ENCODE peak calls at places on chromosomes 7 and 10, in eight cellular contexts. H, T, V, Y, F, U, X and Q are unnamed samples.

GRCh38 chr7:85186521-85187241 is at the start of gene SEMA3D:
- DNase-seq in Y (peak), U (no peak), T (peak), V (peak), F (peak), X (peak), H (peak), Q (peak)

GRCh38 chr7:19522486-19522885 is 186.4 kb downstream of the POLR1F start:
- DNase-seq in V (no peak), Y (peak), T (peak), H (no peak), X (peak), F (no peak), U (no peak), Q (no peak)

GRCh38 chr7:11690395-11690794 is 141.6 kb downstream of the THSD7A start:
- DNase-seq in Y (no peak), T (no peak), H (no peak), X (no peak), F (no peak), U (no peak), V (no peak), Q (no peak)

GRCh38 chr10:28087675-28088351 is 88.9 kb upstream of the ODAD2 start:
- DNase-seq in V (no peak), F (no peak), U (no peak), T (peak), Y (peak), H (no peak), X (peak), Q (no peak)

GRCh38 chr10:48442090-48442808 is 135.8 kb downstream of the MAPK8 start:
- DNase-seq in Y (no peak), U (no peak), H (no peak), T (no peak), X (no peak), F (no peak), V (no peak), Q (no peak)

GRCh38 chr10:132382231-132382922 is 14.6 kb upstream of the PWWP2B start:
- DNase-seq in U (no peak), H (peak), X (no peak), V (no peak), Y (no peak), F (no peak), T (peak), Q (no peak)

GRCh38 chr7:13848576-13849527 is 140.6 kb downstream of the ETV1 start:
- DNase-seq in X (peak), F (no peak), T (peak), V (no peak), H (no peak), U (no peak), Y (no peak), Q (no peak)

GRCh38 chr7:142787783-142788182 is 17.0 kb downstream of the PRSS2 start:
- DNase-seq in Y (no peak), V (no peak), F (no peak), H (no peak), T (no peak), X (no peak), U (no peak), Q (no peak)

GRCh38 chr7:99000904-99001442 is 122.6 kb downstream of the TRRAP start:
- DNase-seq in X (no peak), H (no peak), U (peak), Y (no peak), T (no peak), F (no peak), V (no peak), Q (peak)

GRCh38 chr10:84805149-84805548 is 476.8 kb downstream of the CCSER2 start:
- DNase-seq in V (no peak), X (no peak), F (no peak), T (no peak), U (no peak), H (no peak), Y (no peak), Q (no peak)

GRCh38 chr7:30166841-30167235 is 32.1 kb downstream of the MTURN start:
- DNase-seq in X (no peak), Y (no peak), H (no peak), U (no peak), V (no peak), T (no peak), F (no peak), Q (no peak)

GRCh38 chr7:30164567-30164966 is 29.8 kb downstream of the MTURN start:
- DNase-seq in V (peak), X (peak), Y (peak), H (no peak), T (peak), F (no peak), U (peak), Q (no peak)

GRCh38 chr7:30165590-30165989 is 30.8 kb downstream of the MTURN start:
- DNase-seq in Y (no peak), U (no peak), H (no peak), X (no peak), F (no peak), V (no peak), T (no peak), Q (no peak)

GRCh38 chr7:30168800-30169584 is 34.2 kb downstream of the MTURN start:
- DNase-seq in H (no peak), U (peak), T (peak), Y (peak), X (peak), V (no peak), F (no peak), Q (no peak)

DNA sequence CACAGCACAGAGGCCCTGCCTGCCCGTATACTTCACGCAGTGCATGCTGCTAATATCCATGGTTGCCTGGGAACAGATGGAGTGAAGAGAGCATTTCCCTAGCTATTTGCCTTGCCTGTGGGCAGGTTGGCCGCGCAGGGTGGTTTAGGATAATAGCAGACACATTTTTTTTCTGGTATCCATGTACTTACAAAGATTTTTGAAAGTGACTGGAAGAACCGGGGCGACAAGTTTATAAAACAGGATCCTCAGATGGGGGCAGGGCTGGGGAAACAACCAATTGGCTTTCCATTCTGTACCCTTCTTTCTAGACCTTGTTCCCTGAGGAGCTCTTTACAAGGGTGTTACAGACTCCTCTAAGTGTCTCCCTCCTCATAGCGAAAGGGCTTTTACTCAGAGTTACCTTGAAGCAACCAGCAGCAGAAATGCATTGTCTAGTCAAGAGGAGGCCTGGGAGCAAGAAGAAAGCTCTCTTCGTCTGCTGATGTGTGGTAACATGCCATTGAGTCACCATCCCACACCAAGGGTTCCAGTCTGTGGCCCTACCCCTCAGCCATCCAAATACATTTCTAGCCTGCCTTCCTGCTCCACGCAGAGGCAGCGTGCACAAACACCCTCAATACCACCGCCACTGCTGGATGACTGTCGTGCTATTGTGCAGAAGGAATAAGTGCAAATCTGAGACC is 31.5 kb downstream of the MTURN start:
- DNase-seq in H (no peak), T (no peak), V (no peak), U (no peak), F (no peak), Y (no peak), X (no peak), Q (no peak)
- TF ChIP-seq CTCF in H (no peak), T (no peak), V (no peak), U (no peak), F (no peak), Y (no peak), X (no peak), Q (no peak)

DNA sequence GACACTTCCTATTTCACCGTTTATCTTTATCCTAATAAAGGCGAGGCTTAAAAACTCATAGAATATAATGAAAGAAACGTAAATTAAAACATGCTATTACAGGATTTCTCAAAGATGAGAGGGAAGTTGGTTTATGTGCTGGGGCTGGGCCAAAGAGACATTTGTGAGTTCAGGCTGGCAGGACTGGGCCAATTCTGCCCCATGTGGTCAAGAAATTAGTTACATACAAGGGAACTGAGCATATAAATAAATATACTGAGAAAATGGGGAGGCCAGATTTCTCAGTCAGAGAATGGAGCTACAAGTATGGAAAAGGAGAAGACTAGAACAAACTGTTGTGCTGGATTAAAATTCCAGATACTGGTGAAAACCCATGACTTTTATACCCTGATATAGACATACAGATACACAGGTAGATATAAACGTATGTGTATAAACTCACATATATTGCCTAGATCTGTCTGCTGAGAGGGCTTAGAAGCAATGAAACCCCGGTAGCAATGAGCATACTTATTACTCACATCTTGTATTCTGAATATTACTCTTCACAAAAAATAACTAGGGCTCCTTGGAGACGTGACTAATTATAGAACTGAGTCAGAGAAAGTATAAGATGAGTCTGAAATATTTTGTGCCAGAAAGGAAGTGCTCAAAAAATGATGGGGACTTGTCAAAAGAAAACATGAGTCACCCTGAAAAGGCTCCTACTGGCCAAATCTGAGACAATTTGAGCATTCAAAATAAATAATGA is 155.7 kb upstream of the FGFR2 start:
- DNase-seq in U (no peak), V (peak), Y (peak), H (no peak), X (peak), T (peak), F (no peak), Q (no peak)
- TF ChIP-seq CTCF in U (peak), V (no peak), Y (peak), H (peak), X (peak), T (peak), F (no peak), Q (peak)

GRCh38 chr10:24826022-24826421 is 102.3 kb upstream of the ARHGAP21 start:
- DNase-seq in T (peak), X (peak), F (no peak), Y (peak), U (peak), V (no peak), H (no peak), Q (no peak)

GRCh38 chr10:24825551-24825950 is 101.9 kb upstream of the ARHGAP21 start:
- DNase-seq in Y (peak), U (no peak), H (no peak), T (peak), X (peak), V (no peak), F (no peak), Q (no peak)

GRCh38 chr10:24822557-24822956 is 98.9 kb upstream of the ARHGAP21 start:
- DNase-seq in X (no peak), V (peak), T (no peak), F (no peak), H (no peak), Y (no peak), U (no peak), Q (no peak)

GRCh38 chr10:24824124-24824523 is 100.4 kb upstream of the ARHGAP21 start:
- DNase-seq in F (no peak), T (no peak), Y (no peak), H (no peak), U (no peak), V (no peak), X (peak), Q (no peak)

DNA sequence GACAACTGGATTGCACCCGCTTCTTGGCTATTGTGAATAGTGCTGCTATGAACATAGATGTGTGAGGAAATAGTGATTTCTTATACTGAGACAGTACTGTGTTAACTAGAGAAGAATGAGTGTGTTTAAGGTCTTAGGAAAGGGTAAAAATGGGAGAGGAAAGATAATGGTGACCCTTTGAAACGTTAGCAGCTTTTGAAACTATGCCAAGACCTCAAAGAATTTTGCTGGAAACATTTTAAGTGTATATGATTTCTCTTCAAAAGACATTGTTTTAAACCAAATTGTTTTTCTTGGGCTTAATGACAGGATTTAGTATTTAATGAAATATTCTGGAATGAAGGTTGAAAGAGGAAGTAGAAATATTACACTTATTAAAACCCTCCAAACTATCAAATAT is 100.8 kb upstream of the ARHGAP21 start:
- DNase-seq in Y (no peak), V (no peak), T (no peak), U (no peak), F (no peak), X (peak), H (no peak), Q (no peak)
- TF ChIP-seq CTCF in Y (no peak), V (no peak), T (no peak), U (no peak), F (no peak), X (no peak), H (no peak), Q (no peak)

GRCh38 chr7:27129729-27130539 is 623 bp downstream of the HOXA4 start:
- DNase-seq in H (no peak), V (no peak), X (no peak), T (no peak), U (no peak), Y (no peak), F (no peak), Q (no peak)
- TF ChIP-seq CTCF in H (no peak), V (no peak), X (peak), T (no peak), U (peak), Y (no peak), F (no peak), Q (no peak)